ENCODE peak calls at places on chromosomes 5 and 9, in four cellular contexts. S is tibial nerve; N is activated CD8-positive, alpha-beta memory T cell treated with anti-CD3 and anti-CD28 coated beads for 24 hours; U is type B pancreatic cell. I is an unnamed sample.

GRCh38 chr5:154543380-154543779 is 65.4 kb upstream of the HAND1 start:
- DNase-seq in U (no peak), N (no peak), S (peak), I (no peak)

GRCh38 chr5:179825655-179826182 is 5.0 kb downstream of the SQSTM1 start:
- DNase-seq in N (no peak), U (no peak), S (no peak), I (no peak)

GRCh38 chr9:1050125-1050895 is at the start of gene DMRT2:
- DNase-seq in N (no peak), S (peak), U (peak), I (peak)

GRCh38 chr5:143543358-143544255 is 140.1 kb upstream of the NR3C1 start:
- DNase-seq in S (no peak), U (no peak), N (no peak), I (no peak)

GRCh38 chr5:163757344-163757743 is 251.9 kb downstream of the MAT2B start:
- DNase-seq in S (no peak), U (no peak), N (no peak), I (no peak)

GRCh38 chr9:104138243-104138642 is 44.1 kb downstream of the SMC2 start:
- DNase-seq in S (no peak), N (no peak), U (no peak), I (no peak)

GRCh38 chr5:101897914-101898313 is 398.2 kb downstream of the SLCO4C1 start:
- DNase-seq in N (no peak), S (no peak), U (no peak), I (no peak)

GRCh38 chr5:58080573-58080972 is 379.3 kb downstream of the PLK2 start:
- DNase-seq in N (no peak), U (no peak), S (no peak), I (no peak)

GRCh38 chr5:96609369-96609768 is 52.8 kb upstream of the CAST start:
- DNase-seq in N (no peak), S (no peak), U (no peak), I (no peak)

GRCh38 chr9:26813247-26813646 is 79.4 kb downstream of the CAAP1 start:
- DNase-seq in U (no peak), S (no peak), N (no peak), I (no peak)

GRCh38 chr5:6753851-6754250 is 40.6 kb downstream of the TENT4A start:
- DNase-seq in N (no peak), S (no peak), U (no peak), I (no peak)

GRCh38 chr9:18829858-18830257 is 203.2 kb downstream of the SAXO1 start:
- DNase-seq in S (no peak), U (no peak), N (no peak), I (no peak)

GRCh38 chr5:127812570-127812969 is 109.4 kb downstream of the CCDC192 start:
- DNase-seq in N (no peak), S (no peak), U (no peak), I (no peak)

GRCh38 chr5:138466900-138467710 is 1.8 kb downstream of the EGR1 start:
- DNase-seq in N (no peak), U (no peak), S (peak), I (no peak)

I was measured in esophagus muscularis mucosa.